ENCODE peak calls at places on chromosomes 5 and 9, in four cellular contexts. D is hepatocyte, H is pancreas, V is mammary epithelial cell. B is an unnamed sample.

GRCh38 chr9:16371306-16371705 is 499.2 kb downstream of the BNC2 start:
- DNase-seq in D (no peak), H (no peak), V (no peak), B (no peak)

GRCh38 chr5:127561254-127561653 is 43.8 kb downstream of the PRRC1 start:
- DNase-seq in D (no peak), H (no peak), V (peak), B (no peak)

GRCh38 chr5:126641387-126641786 is 40.6 kb downstream of the PHAX start:
- DNase-seq in D (no peak), H (no peak), V (no peak), B (no peak)

GRCh38 chr5:26662806-26663360 is 375.5 kb downstream of the CDH9 start:
- DNase-seq in D (no peak), H (no peak), V (no peak), B (no peak)

GRCh38 chr5:67679184-67679855 is 482.7 kb upstream of the CD180 start:
- DNase-seq in D (no peak), H (no peak), V (no peak), B (no peak)

GRCh38 chr5:98767563-98767962 is 5.9 kb upstream of the RGMB start:
- DNase-seq in D (no peak), H (no peak), V (no peak), B (no peak)

GRCh38 chr5:58751222-58751621 is 168.3 kb downstream of the RAB3C start:
- DNase-seq in D (peak), H (no peak), V (peak), B (no peak)

GRCh38 chr5:95235439-95235982 is 49.4 kb downstream of the MCTP1 start:
- DNase-seq in D (no peak), H (no peak), V (no peak), B (no peak)

GRCh38 chr5:39501403-39501802 is 76.6 kb upstream of the DAB2 start:
- DNase-seq in D (peak), H (no peak), V (no peak), B (no peak)

GRCh38 chr5:122413722-122414121 is 101.7 kb downstream of the SNCAIP start:
- DNase-seq in D (no peak), H (no peak), V (no peak), B (no peak)

GRCh38 chr9:16001856-16002255 is 449.0 kb downstream of the CCDC171 start:
- DNase-seq in D (no peak), H (no peak), V (no peak), B (no peak)

GRCh38 chr9:4955836-4956235 is 29.2 kb upstream of the JAK2 start:
- DNase-seq in D (no peak), H (no peak), V (peak), B (no peak)

GRCh38 chr5:34534237-34535108 is 121.7 kb upstream of the RAI14 start:
- DNase-seq in D (peak), H (no peak), V (peak), B (no peak)

GRCh38 chr5:34762321-34762871 is 76.6 kb upstream of the TTC23L start:
- DNase-seq in D (peak), H (no peak), V (no peak), B (no peak)

GRCh38 chr5:43700591-43700990 is 97.6 kb downstream of the NNT start:
- DNase-seq in D (no peak), H (no peak), V (no peak), B (no peak)

GRCh38 chr9:114452219-114453169 is 52.8 kb downstream of the WHRN start:
- DNase-seq in D (no peak), H (no peak), V (no peak), B (no peak)

GRCh38 chr5:80998590-80998979 is 38.4 kb downstream of the RASGRF2 start:
- DNase-seq in D (no peak), H (no peak), V (no peak), B (no peak)

GRCh38 chr5:157245477-157245876 is 20.4 kb upstream of the CYFIP2 start:
- DNase-seq in D (peak), H (no peak), V (no peak), B (no peak)

GRCh38 chr5:56012281-56012963 is 17.7 kb upstream of the IL6ST start:
- DNase-seq in D (no peak), H (no peak), V (peak), B (no peak)

GRCh38 chr9:35716236-35716635 is 15.8 kb downstream of the TLN1 start:
- DNase-seq in D (no peak), H (no peak), V (no peak), B (no peak)

GRCh38 chr5:135830384-135831275 is 3.8 kb upstream of the SLC25A48 start:
- DNase-seq in D (no peak), H (no peak), V (no peak), B (no peak)

GRCh38 chr9:14092344-14092743 is 221.6 kb downstream of the NFIB start:
- DNase-seq in D (no peak), H (no peak), V (no peak), B (no peak)

GRCh38 chr5:112616812-112617547 is 120.7 kb upstream of the APC start:
- DNase-seq in D (no peak), H (peak), V (no peak), B (no peak)

GRCh38 chr9:34585946-34586705 is 3.4 kb downstream of the CNTFR start:
- DNase-seq in D (no peak), H (no peak), V (no peak), B (no peak)

GRCh38 chr5:100644206-100644605 is 109.0 kb downstream of the FAM174A start:
- DNase-seq in D (no peak), H (no peak), V (no peak), B (no peak)

GRCh38 chr5:69491838-69492390 is 676 bp upstream of the OCLN start:
- DNase-seq in D (no peak), H (no peak), V (no peak), B (no peak)

GRCh38 chr9:85036503-85036902 is 367.0 kb downstream of the NTRK2 start:
- DNase-seq in D (peak), H (no peak), V (no peak), B (no peak)

GRCh38 chr9:135887585-135888050 is 19.7 kb downstream of the CAMSAP1 start:
- DNase-seq in D (no peak), H (no peak), V (no peak), B (no peak)

GRCh38 chr5:5145651-5146529 is 5.8 kb downstream of the ADAMTS16 start:
- DNase-seq in D (no peak), H (no peak), V (no peak), B (no peak)

GRCh38 chr5:40399349-40399748 is 280.4 kb upstream of the PTGER4 start:
- DNase-seq in D (no peak), H (no peak), V (peak), B (no peak)

GRCh38 chr9:119533509-119533908 is 164.3 kb upstream of the BRINP1 start:
- DNase-seq in D (peak), H (no peak), V (no peak), B (no peak)

GRCh38 chr9:126788631-126789349 is 16.1 kb upstream of the ZBTB43 start:
- DNase-seq in D (peak), H (no peak), V (peak), B (no peak)

GRCh38 chr5:67963789-67964519 is 251.6 kb upstream of the PIK3R1 start:
- DNase-seq in D (no peak), H (no peak), V (peak), B (no peak)

GRCh38 chr9:137807721-137808703 is 69.6 kb upstream of the CACNA1B start:
- DNase-seq in D (no peak), H (no peak), V (no peak), B (no peak)

GRCh38 chr5:141838326-141839014 is 39.7 kb downstream of the PCDH1 start:
- DNase-seq in D (no peak), H (no peak), V (no peak), B (no peak)

GRCh38 chr5:150946351-150946905 is 41.6 kb upstream of the ZNF300 start:
- DNase-seq in D (no peak), H (peak), V (no peak), B (peak)

GRCh38 chr9:2962471-2963172 is 118.7 kb upstream of the PUM3 start:
- DNase-seq in D (no peak), H (no peak), V (peak), B (no peak)
- H3K27ac ChIP-seq in D (no peak), H (no peak), V (no peak), B (no peak)

GRCh38 chr5:139654875-139655491 is 6.8 kb downstream of the CXXC5 start:
- DNase-seq in D (no peak), H (peak), V (no peak), B (no peak)
- H3K27ac ChIP-seq in D (peak), H (peak), V (no peak), B (peak)

DNA sequence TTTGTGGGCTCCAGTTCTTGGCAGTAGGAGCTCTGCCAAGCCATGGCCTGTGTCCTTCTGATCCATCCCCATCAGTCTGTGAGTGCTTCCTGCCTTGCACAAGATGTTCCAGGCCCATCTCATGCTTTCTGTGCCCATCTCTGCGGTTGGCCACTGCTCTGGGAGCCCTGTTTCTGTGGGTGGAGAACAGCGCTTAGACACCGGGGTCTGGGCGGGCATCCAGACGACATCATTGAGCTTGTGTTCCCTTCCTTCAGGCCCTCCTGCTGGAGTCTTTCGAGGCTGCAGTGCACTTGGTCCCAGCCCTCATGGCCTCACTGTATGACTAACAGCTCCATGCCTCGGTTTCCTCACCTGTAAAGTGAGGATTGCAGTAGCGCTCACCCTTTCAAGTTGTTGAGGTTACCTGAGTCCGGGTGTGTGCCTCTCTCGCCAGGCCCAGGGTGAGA is 14.9 kb upstream of the CARD19 start:
- DNase-seq in D (peak), H (no peak), V (no peak), B (peak)
- H3K27ac ChIP-seq in D (no peak), H (no peak), V (no peak), B (no peak)

DNA sequence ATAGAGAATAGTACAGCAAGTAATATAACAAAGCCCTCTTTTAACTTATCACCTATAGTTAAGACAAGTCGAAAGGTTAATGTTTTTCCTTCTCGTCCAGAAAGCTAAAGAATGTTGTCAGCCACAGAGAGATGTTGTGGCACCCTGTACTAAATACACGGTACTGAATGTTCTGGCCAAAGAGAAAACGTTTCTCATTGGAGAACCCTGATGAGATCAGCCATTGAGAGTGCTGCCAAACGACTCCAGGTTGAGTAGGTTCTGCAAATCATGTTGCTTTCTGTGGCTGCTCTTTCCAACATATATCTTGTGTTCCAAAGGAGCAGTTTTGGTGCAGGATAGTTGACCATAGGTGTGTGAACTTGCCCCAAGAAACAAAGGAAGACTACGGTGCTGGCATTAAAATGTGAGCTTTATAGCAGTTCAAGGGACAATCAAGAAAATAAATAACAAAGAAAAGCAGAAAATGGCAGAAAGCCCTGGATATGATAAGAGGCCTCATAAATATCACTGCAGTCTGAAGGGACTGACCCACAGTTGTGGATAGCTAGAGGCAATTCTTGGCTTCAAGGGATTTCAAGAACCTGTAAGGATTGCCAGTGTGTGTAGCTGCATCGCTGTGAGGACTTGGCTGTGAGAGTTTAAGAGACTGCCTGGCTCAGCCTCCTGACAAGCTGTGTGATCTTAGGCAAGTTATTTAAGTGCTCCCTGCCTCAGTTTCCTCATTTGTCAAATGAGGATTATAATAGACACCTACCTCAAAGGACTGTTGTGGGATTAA is 102.7 kb downstream of the ARHGEF28 start:
- DNase-seq in D (no peak), H (no peak), V (no peak), B (no peak)
- H3K27ac ChIP-seq in D (peak), H (peak), V (no peak), B (no peak)

GRCh38 chr5:61026004-61026403 is 81.0 kb downstream of the NDUFAF2 start:
- DNase-seq in D (no peak), H (no peak), V (no peak), B (no peak)

GRCh38 chr5:61023131-61023530 is 78.1 kb downstream of the NDUFAF2 start:
- DNase-seq in D (no peak), H (no peak), V (no peak), B (no peak)

GRCh38 chr5:61030163-61030482 is 85.1 kb downstream of the NDUFAF2 start:
- DNase-seq in D (no peak), H (no peak), V (no peak), B (no peak)

GRCh38 chr5:61029456-61030162 is 84.6 kb downstream of the NDUFAF2 start:
- DNase-seq in D (no peak), H (no peak), V (no peak), B (no peak)

GRCh38 chr5:61028382-61028781 is 83.4 kb downstream of the NDUFAF2 start:
- DNase-seq in D (no peak), H (no peak), V (no peak), B (no peak)
- H3K27ac ChIP-seq in D (no peak), H (no peak), V (no peak), B (no peak)

DNA sequence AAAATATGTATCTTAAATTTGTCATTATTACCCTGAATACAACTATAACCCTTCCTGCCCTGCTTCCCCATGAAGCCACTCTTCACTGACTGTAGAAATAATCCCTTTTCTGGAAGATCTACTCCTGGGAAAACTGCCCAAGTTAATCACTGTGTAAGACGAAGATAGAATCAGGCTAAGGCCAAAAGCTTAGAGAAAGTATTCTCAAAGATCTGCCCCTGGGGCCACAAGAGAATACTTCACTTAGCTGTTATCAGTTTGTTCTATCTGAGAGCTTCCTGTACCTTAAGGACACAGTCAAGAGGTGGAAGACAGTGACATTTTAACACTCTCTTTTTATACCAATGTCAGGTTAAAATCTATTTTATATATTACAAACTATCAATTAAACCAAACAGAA is 33.8 kb downstream of the RNF145 start:
- DNase-seq in D (peak), H (no peak), V (peak), B (no peak)
- H3K27ac ChIP-seq in D (peak), H (no peak), V (peak), B (no peak)

GRCh38 chr9:99103054-99103453 is 1.9 kb upstream of the TGFBR1 start:
- DNase-seq in D (no peak), H (no peak), V (no peak), B (no peak)
- H3K27ac ChIP-seq in D (peak), H (no peak), V (no peak), B (no peak)

GRCh38 chr5:179608131-179608581 is 15.3 kb downstream of the HNRNPH1 start:
- DNase-seq in D (no peak), H (no peak), V (no peak), B (no peak)

GRCh38 chr5:179606910-179607448 is 16.5 kb downstream of the HNRNPH1 start:
- DNase-seq in D (no peak), H (no peak), V (no peak), B (no peak)

GRCh38 chr5:179606071-179606909 is 17.2 kb downstream of the HNRNPH1 start:
- DNase-seq in D (no peak), H (peak), V (no peak), B (no peak)

GRCh38 chr5:179605026-179605833 is 18.2 kb downstream of the HNRNPH1 start:
- DNase-seq in D (peak), H (no peak), V (no peak), B (no peak)

DNA sequence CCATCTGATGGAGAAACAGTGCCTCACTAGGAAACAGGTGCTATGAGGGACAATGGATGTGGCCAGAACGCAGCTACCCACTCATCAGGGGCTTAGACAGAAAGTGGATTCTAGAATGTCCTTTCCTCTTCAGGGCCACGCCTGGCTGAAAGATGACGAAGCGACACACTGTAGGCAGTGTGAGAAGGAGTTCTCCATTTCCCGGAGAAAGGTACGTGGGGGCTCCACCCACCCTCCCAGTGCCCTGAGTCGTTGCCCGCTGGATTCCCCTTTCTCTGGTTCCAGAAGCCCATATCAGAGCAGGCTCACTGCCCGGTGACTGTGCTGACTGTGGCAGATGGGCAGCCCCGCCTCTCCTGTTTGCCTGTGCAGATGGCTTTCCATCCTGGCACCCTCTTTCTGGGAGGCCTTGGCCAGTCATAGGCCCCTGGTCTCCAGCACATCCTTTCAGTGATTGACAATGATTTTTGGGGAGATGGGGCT is 16.0 kb downstream of the HNRNPH1 start:
- DNase-seq in D (no peak), H (no peak), V (no peak), B (peak)
- H3K27ac ChIP-seq in D (peak), H (no peak), V (no peak), B (peak)

DNA sequence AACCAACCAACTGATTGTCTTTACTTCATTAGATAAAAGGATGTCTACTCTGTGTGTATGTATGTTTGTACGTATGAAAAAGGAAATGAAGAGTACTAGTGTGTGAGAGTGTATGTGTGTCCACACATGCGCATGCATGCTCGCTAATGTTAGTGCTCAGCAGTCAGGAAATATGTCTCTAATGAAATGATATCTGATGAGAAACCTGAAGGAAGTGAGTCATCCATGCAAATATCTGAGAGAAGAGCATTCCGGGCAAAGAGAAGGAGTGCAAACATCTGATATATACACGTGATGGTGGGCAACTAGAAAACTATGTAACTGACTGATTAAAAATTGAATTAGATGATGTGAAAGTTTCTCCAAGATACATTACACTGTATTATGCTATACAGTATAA is 29.6 kb upstream of the UGCG start:
- DNase-seq in D (no peak), H (no peak), V (peak), B (no peak)
- H3K27ac ChIP-seq in D (no peak), H (no peak), V (peak), B (no peak)

B was measured in substantia nigra.